ENCODE peak calls at places on chromosomes 11 and 22, in eight cellular contexts. S, V, U, D, P, Y, E and F are unnamed samples.

GRCh38 chr11:62889484-62890437 is 9.1 kb downstream of the SLC3A2 start:
- DNase-seq in U (no peak), P (no peak), D (no peak), V (no peak), S (no peak), E (no peak), Y (no peak), F (no peak)

GRCh38 chr11:128759597-128759996 is 65.7 kb downstream of the FLI1 start:
- DNase-seq in E (no peak), D (no peak), P (no peak), U (no peak), V (peak; percentile 19), S (no peak), Y (no peak), F (no peak)

GRCh38 chr22:29617922-29618629 is 14.6 kb downstream of the NF2 start:
- DNase-seq in S (no peak), U (no peak), Y (no peak), E (no peak), P (no peak), V (no peak), D (no peak), F (no peak)

GRCh38 chr11:130002352-130002845 is at the start of gene PRDM10:
- DNase-seq in D (peak; percentile 77), P (peak; percentile 95), U (peak; percentile 76), V (peak; percentile 94), S (peak; percentile 89), E (peak; percentile 94), Y (peak; percentile 73), F (peak; percentile 80)

GRCh38 chr11:122180435-122180834 is 64.4 kb upstream of the BLID start:
- DNase-seq in U (no peak), S (no peak), Y (peak; percentile 79), E (no peak), P (peak; percentile 81), D (peak; percentile 98), V (no peak), F (peak; percentile 76)

GRCh38 chr22:37681556-37682049 is 4.5 kb upstream of the NOL12 start:
- DNase-seq in S (peak; percentile 60), U (peak; percentile 74), E (peak; percentile 40), V (peak; percentile 87), D (peak; percentile 37), Y (peak; percentile 36), P (peak; percentile 74), F (peak; percentile 69)

GRCh38 chr22:20530368-20531153 is 23.2 kb downstream of the MED15 start:
- DNase-seq in P (no peak), S (no peak), D (no peak), V (no peak), E (no peak), Y (peak; percentile 78), U (no peak), F (peak; percentile 59)

GRCh38 chr22:37485714-37486223 is 415 bp downstream of the MFNG start:
- DNase-seq in P (no peak), U (no peak), Y (no peak), S (no peak), E (no peak), D (no peak), V (peak; percentile 40), F (no peak)

GRCh38 chr11:75760710-75761493 is 7.7 kb upstream of the DGAT2 start:
- DNase-seq in E (no peak), V (no peak), U (no peak), Y (no peak), D (peak; percentile 25), S (no peak), P (no peak), F (no peak)

GRCh38 chr11:48127521-48128183 is 89.0 kb upstream of the OR4B1 start:
- DNase-seq in U (no peak), D (no peak), P (no peak), V (no peak), Y (no peak), S (no peak), E (no peak), F (no peak)

GRCh38 chr11:22337571-22338464 is at the start of gene SLC17A6:
- DNase-seq in V (peak; percentile 40), S (no peak), Y (peak; percentile 7), U (no peak), P (no peak), D (no peak), E (peak; percentile 59), F (no peak)

GRCh38 chr11:117912497-117912896 is 16.7 kb downstream of the TMPRSS13 start:
- DNase-seq in E (no peak), D (no peak), V (no peak), S (no peak), U (no peak), Y (no peak), P (no peak), F (no peak)

GRCh38 chr11:7072401-7073028 is 16.3 kb upstream of the RBMXL2 start:
- DNase-seq in P (no peak), D (no peak), U (no peak), E (no peak), S (no peak), V (no peak), Y (no peak), F (no peak)

GRCh38 chr11:113387605-113388211 is at the start of gene ANKK1:
- DNase-seq in V (peak; percentile 9), P (no peak), U (no peak), E (no peak), D (no peak), Y (no peak), S (no peak), F (no peak)